ENCODE peak calls at places on chromosomes 7 and 10, in eight cellular contexts. X is neural progenitor cell; F is COR-L47; C is naive thymus-derived CD4-positive, alpha-beta T cell; B is activated naive CD8-positive, alpha-beta T cell treated with anti-CD3 and anti-CD28 coated beads for 36 hours; G is PC-3; N is GM20000; Y is SW 1271. I is an unnamed sample.

GRCh38 chr10:100995171-100995570 is 4.4 kb upstream of the LZTS2 start:
- DNase-seq in G (no peak), B (no peak), F (no peak), N (no peak), X (no peak), Y (no peak), C (no peak), I (no peak)

GRCh38 chr10:60428387-60428737 is 38.7 kb upstream of the ANK3 start:
- DNase-seq in X (no peak), G (no peak), C (no peak), Y (no peak), F (no peak), N (no peak), B (no peak), I (no peak)

GRCh38 chr7:112419543-112420130 is 30.6 kb upstream of the IFRD1 start:
- DNase-seq in X (no peak), F (no peak), Y (no peak), B (no peak), N (no peak), C (no peak), G (no peak), I (no peak)

GRCh38 chr7:123639646-123640045 is 16.0 kb upstream of the LMOD2 start:
- DNase-seq in G (no peak), Y (no peak), B (no peak), N (no peak), F (no peak), C (no peak), X (no peak), I (no peak)

GRCh38 chr10:23656735-23657134 is 217.9 kb downstream of the OTUD1 start:
- DNase-seq in X (peak; percentile 41), N (no peak), Y (no peak), F (no peak), G (peak; percentile 38), B (no peak), C (peak; percentile 4), I (no peak)

GRCh38 chr7:105639677-105640493 is 58.6 kb upstream of the EFCAB10 start:
- DNase-seq in N (no peak), X (peak; percentile 59), B (no peak), G (no peak), Y (no peak), F (no peak), C (no peak), I (no peak)

GRCh38 chr10:7245505-7245904 is 165.3 kb downstream of the SFMBT2 start:
- DNase-seq in F (no peak), B (no peak), C (no peak), Y (no peak), X (no peak), N (no peak), G (no peak), I (no peak)

GRCh38 chr10:26509311-26509710 is 71.2 kb downstream of the APBB1IP start:
- DNase-seq in F (no peak), Y (no peak), C (no peak), G (no peak), N (no peak), B (no peak), X (no peak), I (no peak)

GRCh38 chr7:1567893-1568292 is 1.9 kb downstream of the PSMG3 start:
- DNase-seq in N (no peak), F (no peak), Y (no peak), X (no peak), G (peak; percentile 84), C (no peak), B (no peak), I (no peak)

GRCh38 chr10:87603196-87603595 is 56.5 kb upstream of the PAPSS2 start:
- DNase-seq in G (no peak), N (no peak), Y (no peak), X (no peak), F (no peak), C (no peak), B (no peak), I (no peak)

GRCh38 chr7:2936891-2937580 is 92.9 kb upstream of the GNA12 start:
- DNase-seq in F (no peak), G (no peak), N (no peak), X (no peak), C (no peak), Y (no peak), B (no peak), I (no peak)

GRCh38 chr10:34109952-34110702 is 705.0 kb downstream of the PARD3 start:
- DNase-seq in X (peak; percentile 20), N (no peak), C (no peak), Y (no peak), F (no peak), B (no peak), G (peak; percentile 97), I (no peak)

GRCh38 chr7:88759956-88760515 is 536 bp downstream of the ZNF804B start:
- DNase-seq in Y (no peak), C (no peak), X (no peak), N (no peak), F (no peak), G (no peak), B (no peak), I (no peak)

GRCh38 chr7:18116661-18117060 is 89.0 kb upstream of the PRPS1L1 start:
- DNase-seq in N (no peak), C (no peak), Y (no peak), B (no peak), G (no peak), X (no peak), F (peak; percentile 69), I (no peak)

GRCh38 chr7:69211739-69212138 is 386.5 kb upstream of the AUTS2 start:
- DNase-seq in B (no peak), X (peak; percentile 72), N (no peak), F (peak; percentile 52), G (no peak), C (no peak), Y (no peak), I (no peak)

GRCh38 chr10:68877482-68877881 is 23.6 kb upstream of the DDX50 start:
- DNase-seq in G (no peak), F (no peak), C (no peak), X (no peak), N (no peak), Y (no peak), B (no peak), I (no peak)

GRCh38 chr7:140326116-140326928 is 72.0 kb downstream of the SLC37A3 start:
- DNase-seq in N (peak; percentile 49), Y (no peak), C (peak; percentile 56), G (peak; percentile 65), B (peak; percentile 36), X (peak; percentile 75), F (peak; percentile 17), I (peak; percentile 45)

GRCh38 chr7:123580406-123581161 is 21.0 kb upstream of the ASB15 start:
- DNase-seq in X (peak; percentile 67), N (peak; percentile 22), F (peak; percentile 58), B (no peak), Y (peak; percentile 48), G (peak; percentile 70), C (no peak), I (no peak)

GRCh38 chr10:103799341-103799740 is 56.0 kb downstream of the SH3PXD2A start:
- DNase-seq in G (no peak), C (no peak), Y (no peak), N (no peak), F (no peak), X (no peak), B (no peak), I (no peak)

GRCh38 chr7:100567045-100567730 is 6.5 kb downstream of the SAP25 start:
- DNase-seq in G (no peak), B (no peak), F (no peak), X (no peak), C (no peak), N (no peak), Y (no peak), I (no peak)

GRCh38 chr7:95056107-95056689 is 148.8 kb downstream of the PPP1R9A start:
- DNase-seq in G (no peak), Y (no peak), F (no peak), C (no peak), B (no peak), X (no peak), N (no peak), I (no peak)

GRCh38 chr10:80612261-80612660 is 74.6 kb downstream of the SH2D4B start:
- DNase-seq in N (no peak), X (no peak), G (no peak), C (no peak), F (no peak), B (no peak), Y (no peak), I (no peak)

GRCh38 chr10:59960751-59961150 is 54.4 kb upstream of the CCDC6 start:
- DNase-seq in B (no peak), F (no peak), G (no peak), X (no peak), N (no peak), C (no peak), Y (no peak), I (no peak)

GRCh38 chr7:100688593-100688860 is 5.5 kb downstream of the GIGYF1 start:
- DNase-seq in C (no peak), N (no peak), B (no peak), G (no peak), Y (no peak), F (no peak), X (no peak), I (no peak)

GRCh38 chr10:3906511-3907111 is 121.6 kb upstream of the KLF6 start:
- DNase-seq in Y (no peak), B (no peak), F (no peak), G (peak; percentile 69), X (no peak), N (no peak), C (no peak), I (no peak)

I was measured in CD4-positive, alpha-beta memory T cell.